ENCODE peak calls at places on chromosomes 16 and 17, in six cellular contexts. V is HTR-8/SVneo; L is GM23248; G is activated naive CD4-positive, alpha-beta T cell treated with anti-CD3 and anti-CD28 coated beads, Interleukin-2, amount 10 ng/mL, durations not matched to agents 7 days and 5 days; U is cardiac muscle cell; O is NCI-H2171. C is an unnamed sample.

GRCh38 chr17:82592751-82593589 is 55.3 kb downstream of the WDR45B start:
- DNase-seq in L (peak), O (peak), V (peak), U (peak), G (peak), C (peak)

GRCh38 chr16:86219655-86220445 is 290.5 kb upstream of the FOXF1 start:
- DNase-seq in U (peak), O (no peak), V (no peak), G (no peak), L (no peak), C (no peak)

GRCh38 chr17:79622201-79622601 is 11.3 kb upstream of the RBFOX3 start:
- DNase-seq in V (no peak), L (no peak), U (no peak), G (peak), O (peak), C (no peak)

GRCh38 chr16:49468611-49469322 is 95.2 kb downstream of the C16orf78 start:
- DNase-seq in G (no peak), U (no peak), O (no peak), V (no peak), L (no peak), C (peak)

GRCh38 chr17:77356109-77356689 is 215.4 kb downstream of the SEC14L1 start:
- DNase-seq in L (peak), U (no peak), O (peak), G (no peak), V (peak), C (no peak)

GRCh38 chr16:85211247-85211910 is 99.1 kb upstream of the CIBAR2 start:
- DNase-seq in L (peak), O (no peak), U (no peak), G (no peak), V (no peak), C (no peak)

GRCh38 chr16:57667069-57667525 is 1.0 kb upstream of the ADGRG3 start:
- DNase-seq in U (no peak), V (no peak), O (no peak), G (no peak), L (no peak), C (no peak)

GRCh38 chr16:57133101-57133500 is 40.7 kb downstream of the CPNE2 start:
- DNase-seq in U (no peak), L (no peak), G (no peak), O (no peak), V (no peak), C (no peak)

GRCh38 chr17:45345554-45346254 is 28.9 kb upstream of the MAP3K14 start:
- DNase-seq in G (no peak), O (no peak), U (no peak), V (peak), L (peak), C (no peak)

GRCh38 chr17:59417452-59417851 is 86.0 kb downstream of the YPEL2 start:
- DNase-seq in L (no peak), U (no peak), G (no peak), O (no peak), V (no peak), C (no peak)

GRCh38 chr16:15523092-15523541 is 88.7 kb downstream of the BMERB1 start:
- DNase-seq in L (no peak), O (no peak), U (no peak), V (no peak), G (peak), C (no peak)

GRCh38 chr17:55327225-55328088 is 62.7 kb downstream of the HLF start:
- DNase-seq in U (no peak), O (no peak), L (no peak), V (no peak), G (no peak), C (no peak)

GRCh38 chr16:87581867-87582220 is 20.5 kb upstream of the JPH3 start:
- DNase-seq in G (no peak), L (peak), U (no peak), V (peak), O (no peak), C (no peak)

GRCh38 chr17:28738680-28739384 is 5.0 kb upstream of the TRAF4 start:
- DNase-seq in L (no peak), G (peak), V (no peak), U (no peak), O (no peak), C (no peak)

GRCh38 chr16:88993006-88993787 is 16.2 kb upstream of the CBFA2T3 start:
- DNase-seq in L (no peak), U (no peak), G (no peak), O (peak), V (no peak), C (no peak)

GRCh38 chr16:88458039-88458772 is 5.1 kb downstream of the ZFPM1 start:
- DNase-seq in G (no peak), O (no peak), U (no peak), L (no peak), V (no peak), C (no peak)

GRCh38 chr16:19767497-19767896 is 49.4 kb downstream of the IQCK start:
- DNase-seq in O (no peak), V (no peak), L (no peak), U (no peak), G (no peak), C (no peak)

GRCh38 chr17:41211845-41212466 is 14.5 kb upstream of the KRTAP9-2 start:
- DNase-seq in V (no peak), G (no peak), U (no peak), O (no peak), L (peak), C (no peak)

GRCh38 chr16:1489077-1489476 is 333 bp upstream of the PTX4 start:
- DNase-seq in O (no peak), G (no peak), U (no peak), L (no peak), V (no peak), C (no peak)

GRCh38 chr17:65753348-65753747 is 191.9 kb upstream of the AXIN2 start:
- DNase-seq in G (no peak), U (no peak), O (no peak), V (no peak), L (no peak), C (no peak)

GRCh38 chr16:57752581-57753447 is 17.2 kb downstream of the KATNB1 start:
- DNase-seq in V (no peak), O (no peak), G (no peak), L (no peak), U (no peak), C (no peak)

GRCh38 chr17:69147460-69147859 is 5.8 kb upstream of the ABCA6 start:
- DNase-seq in O (peak), L (no peak), V (no peak), U (no peak), G (no peak), C (no peak)

GRCh38 chr17:13640559-13640958 is 38.8 kb upstream of the HS3ST3A1 start:
- DNase-seq in V (no peak), G (no peak), O (no peak), L (no peak), U (no peak), C (no peak)

GRCh38 chr16:75206749-75207451 is at the start of gene CTRB2:
- DNase-seq in O (no peak), U (no peak), L (no peak), V (no peak), G (no peak), C (no peak)

GRCh38 chr17:66636111-66636510 is 198.8 kb upstream of the CACNG5 start:
- DNase-seq in O (no peak), U (no peak), G (no peak), V (peak), L (peak), C (no peak)